ENCODE peak calls at places on chromosomes 11 and 22, in five cellular contexts. T is GM23248, L is fibroblast of lung, G is left ventricle myocardium inferior, N is Caco-2. M is an unnamed sample.
A peak's percentile ranks its signal among the peaks of the same experiment; 100 is the strongest.

GRCh38 chr11:61541568-61541967 is 33.0 kb downstream of the LRRC10B start:
- DNase-seq in G (no peak), T (peak; percentile 74), N (no peak), L (peak; percentile 55), M (peak; percentile 78)

GRCh38 chr11:62105611-62106245 is 18.1 kb upstream of the INCENP start:
- DNase-seq in N (no peak), T (peak; percentile 40), L (no peak), G (no peak), M (no peak)

GRCh38 chr22:44623771-44624510 is 78.1 kb upstream of the PRR5 start:
- DNase-seq in G (no peak), T (no peak), L (peak; percentile 20), N (no peak), M (no peak)

GRCh38 chr11:61153593-61154090 is 7.6 kb downstream of the VPS37C start:
- DNase-seq in G (no peak), L (peak; percentile 71), N (no peak), T (peak; percentile 80), M (no peak)

GRCh38 chr11:2882681-2883110 is 2.9 kb downstream of the CDKN1C start:
- DNase-seq in L (no peak), G (no peak), N (peak; percentile 34), T (no peak), M (no peak)

GRCh38 chr22:34761111-34761510 is 304.8 kb upstream of the ISX start:
- DNase-seq in N (no peak), T (no peak), G (no peak), L (peak; percentile 6), M (peak; percentile 90)

GRCh38 chr22:39820266-39820665 is 73.3 kb downstream of the ENTHD1 start:
- DNase-seq in T (peak; percentile 84), G (no peak), L (peak; percentile 84), N (no peak), M (no peak)

GRCh38 chr22:28021998-28022660 is 103.1 kb upstream of the PITPNB start:
- DNase-seq in L (no peak), G (peak; percentile 2), N (no peak), T (no peak), M (no peak)

GRCh38 chr11:1502168-1502955 is 15.8 kb upstream of the MOB2 start:
- DNase-seq in T (no peak), N (no peak), G (peak; percentile 11), L (no peak), M (no peak)

GRCh38 chr11:34773826-34774225 is 142.4 kb downstream of the APIP start:
- DNase-seq in T (no peak), N (no peak), G (no peak), L (peak; percentile 84), M (no peak)

GRCh38 chr22:22810018-22810427 is 77.6 kb upstream of the IGLL5 start:
- DNase-seq in N (peak; percentile 79), G (peak; percentile 38), T (no peak), L (peak; percentile 11), M (peak; percentile 82)

GRCh38 chr22:30636226-30637077 is 871 bp downstream of the SLC35E4 start:
- DNase-seq in N (peak; percentile 20), L (peak; percentile 17), T (peak; percentile 54), G (peak; percentile 29), M (peak; percentile 22)

GRCh38 chr11:130772266-130773227 is 143.7 kb downstream of the SNX19 start:
- DNase-seq in G (no peak), T (peak; percentile 94), N (no peak), L (peak; percentile 98), M (peak; percentile 80)

GRCh38 chr11:112724194-112724790 is 236.9 kb upstream of the NCAM1 start:
- DNase-seq in G (no peak), L (no peak), T (no peak), N (no peak), M (no peak)

GRCh38 chr22:46976598-46976997 is 214.1 kb downstream of the TBC1D22A start:
- DNase-seq in G (no peak), L (no peak), N (no peak), T (no peak), M (no peak)

GRCh38 chr11:124315052-124315451 is 1.3 kb upstream of the OR8D1 start:
- DNase-seq in G (no peak), N (no peak), T (peak; percentile 34), L (peak; percentile 66), M (no peak)

GRCh38 chr11:120805960-120806555 is 217.8 kb upstream of the TBCEL start:
- DNase-seq in G (no peak), L (peak; percentile 11), N (no peak), T (no peak), M (peak; percentile 7)

GRCh38 chr11:20310137-20310536 is 53.4 kb upstream of the HTATIP2 start:
- DNase-seq in G (no peak), N (no peak), L (no peak), T (no peak), M (peak; percentile 62)

GRCh38 chr22:35312198-35313059 is 12.7 kb downstream of the TOM1 start:
- DNase-seq in N (peak; percentile 72), L (peak; percentile 81), T (peak; percentile 96), G (no peak), M (peak; percentile 61)

GRCh38 chr11:57357827-57358226 is 19.7 kb downstream of the P2RX3 start:
- DNase-seq in G (no peak), T (peak; percentile 75), L (no peak), N (no peak), M (no peak)

GRCh38 chr11:94107363-94107762 is 21.3 kb upstream of the PANX1 start:
- DNase-seq in N (no peak), L (no peak), T (no peak), G (no peak), M (no peak)

GRCh38 chr11:89168396-89168795 is 9.3 kb upstream of the TYR start:
- DNase-seq in L (no peak), T (no peak), G (no peak), N (no peak), M (peak; percentile 38)

GRCh38 chr22:36316419-36316818 is 63.5 kb downstream of the APOL1 start:
- DNase-seq in L (no peak), T (no peak), G (no peak), N (no peak), M (no peak)
- H3K36me3 ChIP-seq in L (peaks cover 67% of the 10 kb centered on the region), T (peaks cover 80% of the 10 kb centered on the region), G (peaks cover 100% of the 10 kb centered on the region), N (peaks cover 9% of the 10 kb centered on the region), M (peaks cover 57% of the 10 kb centered on the region)

DNA sequence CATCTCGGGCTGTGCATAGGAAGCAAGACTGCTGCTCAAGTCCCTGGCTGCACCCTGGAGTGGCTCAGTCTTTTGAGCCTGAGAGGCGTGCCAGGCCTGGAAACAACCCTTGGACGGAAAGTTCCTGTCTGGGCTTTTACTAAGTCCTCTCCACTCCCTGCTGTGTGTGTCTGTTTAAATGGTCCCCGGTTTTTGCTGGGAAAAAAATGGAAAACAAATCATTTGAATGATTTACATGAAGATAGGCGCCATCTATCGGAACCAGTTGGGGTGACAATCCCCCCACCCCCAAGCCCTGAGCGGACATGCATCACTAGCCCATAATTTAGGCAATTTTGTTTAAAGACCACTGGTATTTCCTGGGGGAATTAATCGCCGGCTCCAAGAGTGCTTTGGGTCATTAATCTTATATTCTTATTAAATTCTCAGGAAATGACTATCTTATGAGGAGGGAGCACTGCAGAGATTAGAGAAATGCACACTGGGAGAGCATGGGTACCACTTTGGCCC is 2.7 kb upstream of the GAB2 start:
- DNase-seq in L (peak; percentile 89), G (peak; percentile 75), N (peak; percentile 76), T (peak; percentile 85), M (peak; percentile 67)
- H3K4me3 ChIP-seq in L (no peak overlapping the region), G (peak overlapping the region; percentile 95), N (no peak overlapping the region), T (peak overlapping the region; percentile 82), M (no peak overlapping the region)

GRCh38 chr11:117229931-117230285 is 2.0 kb downstream of the PCSK7 start:
- DNase-seq in N (no peak), L (no peak), G (no peak), T (no peak), M (no peak)
- H3K36me3 ChIP-seq in N (peaks cover 2% of the 10 kb centered on the region), L (peaks cover 19% of the 10 kb centered on the region), G (peaks cover 47% of the 10 kb centered on the region), T (peaks cover 8% of the 10 kb centered on the region), M (no peaks in the 10 kb centered on the region)

GRCh38 chr11:46388619-46389449 is 2.7 kb downstream of the CHRM4 start:
- DNase-seq in L (no peak), G (no peak), T (no peak), N (no peak), M (no peak)
- H3K4me3 ChIP-seq in L (no peak overlapping the region), G (peak overlapping the region; percentile 63), T (peak overlapping the region; percentile 76), N (peak overlapping the region; percentile 37), M (peak overlapping the region; percentile 56)

DNA sequence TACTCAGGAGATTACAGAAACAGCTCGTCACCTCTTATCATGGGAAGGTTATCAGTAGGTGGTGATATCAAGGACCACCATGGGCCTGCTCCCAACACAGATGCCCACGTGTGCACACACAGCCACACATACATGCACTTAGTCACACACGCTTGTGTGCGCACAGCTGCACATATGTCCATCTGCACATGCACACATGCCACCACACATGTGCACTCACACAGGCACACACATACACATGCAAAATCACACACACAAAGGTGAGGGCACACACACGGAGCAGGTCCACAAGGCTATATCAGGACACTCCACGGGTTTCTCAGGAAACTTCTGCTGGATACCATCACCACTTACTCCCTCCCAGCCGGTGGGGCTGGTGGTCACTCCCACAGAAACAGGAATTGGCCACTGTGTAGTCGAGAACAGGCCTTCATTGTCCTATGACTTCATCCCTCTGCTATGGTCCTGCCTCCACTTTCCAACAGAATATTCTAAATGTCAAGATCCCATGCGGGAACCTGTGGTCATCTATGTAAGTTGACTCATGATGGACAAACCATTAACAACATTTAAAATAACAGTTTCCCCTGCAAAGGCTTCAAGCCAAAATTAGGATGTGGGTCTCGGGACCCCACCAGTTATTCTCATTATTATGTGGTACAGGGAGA is 2.2 kb downstream of the C11orf24 start:
- DNase-seq in G (no peak), L (peak; percentile 95), T (peak; percentile 93), N (no peak), M (no peak)
- H3K36me3 ChIP-seq in G (peaks cover 35% of the 10 kb centered on the region), L (peaks cover 14% of the 10 kb centered on the region), T (peaks cover 30% of the 10 kb centered on the region), N (peaks cover 13% of the 10 kb centered on the region), M (peaks cover 16% of the 10 kb centered on the region)